ENCODE peak calls at places on chromosomes 2 and 18, in eight cellular contexts. A is BE2C, Y is thyroid gland, M is prostate gland, K is GM23338, F is uterus, L is esophagus squamous epithelium, I is GM12864. D is an unnamed sample.

GRCh38 chr2:31286230-31286629 is 52.3 kb downstream of the EHD3 start:
- DNase-seq in A (no peak), Y (no peak), M (peak; percentile 39), K (no peak), F (no peak), L (no peak), I (no peak), D (no peak)

GRCh38 chr2:70498054-70498453 is 55.6 kb downstream of the TGFA start:
- DNase-seq in A (no peak), Y (no peak), M (no peak), K (peak; percentile 72), F (no peak), L (no peak), I (no peak), D (no peak)

GRCh38 chr18:66795011-66795410 is 191.1 kb upstream of the CDH19 start:
- DNase-seq in A (no peak), Y (no peak), M (no peak), K (no peak), F (no peak), L (no peak), I (no peak), D (no peak)

GRCh38 chr2:140247451-140248205 is 1467.4 kb upstream of the NXPH2 start:
- DNase-seq in A (no peak), Y (no peak), M (no peak), K (no peak), F (no peak), L (no peak), I (no peak), D (no peak)

GRCh38 chr2:55809875-55810620 is 113.5 kb downstream of the EFEMP1 start:
- DNase-seq in A (no peak), Y (no peak), M (peak; percentile 26), K (peak; percentile 20), F (peak; percentile 74), L (no peak), I (no peak), D (no peak)

GRCh38 chr2:149017116-149017985 is 21.1 kb upstream of the LYPD6B start:
- DNase-seq in A (peak; percentile 65), Y (peak; percentile 78), M (peak; percentile 81), K (peak; percentile 94), F (peak; percentile 64), L (no peak), I (peak; percentile 71), D (no peak)

GRCh38 chr2:72527424-72527823 is 298.4 kb downstream of the EXOC6B start:
- DNase-seq in A (no peak), Y (no peak), M (no peak), K (no peak), F (no peak), L (no peak), I (no peak), D (no peak)

GRCh38 chr18:7696846-7697245 is 129.7 kb downstream of the PTPRM start:
- DNase-seq in A (no peak), Y (no peak), M (no peak), K (no peak), F (no peak), L (no peak), I (no peak), D (no peak)

GRCh38 chr2:202030676-202031075 is 3.0 kb upstream of the FZD7 start:
- DNase-seq in A (no peak), Y (no peak), M (no peak), K (no peak), F (no peak), L (no peak), I (no peak), D (no peak)

GRCh38 chr2:232668805-232669444 is 28.2 kb upstream of the GIGYF2 start:
- DNase-seq in A (no peak), Y (peak; percentile 22), M (peak; percentile 39), K (peak; percentile 65), F (peak; percentile 46), L (no peak), I (no peak), D (no peak)

GRCh38 chr18:10213526-10213925 is 240.9 kb upstream of the APCDD1 start:
- DNase-seq in A (no peak), Y (no peak), M (no peak), K (no peak), F (no peak), L (no peak), I (peak; percentile 42), D (no peak)

GRCh38 chr18:37282386-37283037 is 283.1 kb downstream of the CELF4 start:
- DNase-seq in A (no peak), Y (no peak), M (no peak), K (peak; percentile 65), F (no peak), L (no peak), I (no peak), D (no peak)

GRCh38 chr2:230520875-230521155 is 104.8 kb downstream of the SP100 start:
- DNase-seq in A (no peak), Y (no peak), M (no peak), K (no peak), F (no peak), L (no peak), I (no peak), D (no peak)

GRCh38 chr18:25490316-25490715 is 138.3 kb upstream of the ZNF521 start:
- DNase-seq in A (no peak), Y (no peak), M (no peak), K (no peak), F (no peak), L (no peak), I (no peak), D (no peak)

GRCh38 chr2:12824771-12825363 is 108.1 kb downstream of the TRIB2 start:
- DNase-seq in A (no peak), Y (peak; percentile 29), M (no peak), K (no peak), F (peak; percentile 71), L (no peak), I (no peak), D (no peak)

GRCh38 chr2:105756435-105756834 is 11.7 kb downstream of the NCK2 start:
- DNase-seq in A (no peak), Y (no peak), M (no peak), K (no peak), F (no peak), L (no peak), I (no peak), D (no peak)

DNA sequence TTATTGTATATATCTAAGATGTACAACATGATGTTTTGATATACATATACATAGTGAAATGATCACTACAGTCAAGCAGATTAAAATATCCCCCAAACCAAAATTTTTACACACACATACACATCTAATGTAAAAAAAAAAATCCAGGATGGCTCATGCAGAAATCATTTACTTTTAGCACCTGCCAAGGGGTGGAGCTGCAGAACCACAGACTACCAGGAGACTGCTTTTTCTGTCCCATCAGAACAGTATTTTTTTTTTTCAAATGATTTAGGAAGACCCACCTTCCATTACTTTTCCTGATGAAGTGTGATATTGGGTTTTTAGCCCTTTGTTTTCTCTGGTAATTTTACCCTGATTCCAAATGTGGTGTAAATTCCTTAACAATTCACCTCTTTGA is 61.9 kb downstream of the AQP4 start:
- DNase-seq in A (no peak), Y (no peak), M (no peak), K (peak; percentile 43), F (no peak), L (no peak), I (no peak), D (no peak)
- TF ChIP-seq CTCF in A (peak; percentile 2), Y (no peak), M (no peak), K (peak; percentile 60), F (no peak), L (no peak), I (no peak), D (no peak)

DNA sequence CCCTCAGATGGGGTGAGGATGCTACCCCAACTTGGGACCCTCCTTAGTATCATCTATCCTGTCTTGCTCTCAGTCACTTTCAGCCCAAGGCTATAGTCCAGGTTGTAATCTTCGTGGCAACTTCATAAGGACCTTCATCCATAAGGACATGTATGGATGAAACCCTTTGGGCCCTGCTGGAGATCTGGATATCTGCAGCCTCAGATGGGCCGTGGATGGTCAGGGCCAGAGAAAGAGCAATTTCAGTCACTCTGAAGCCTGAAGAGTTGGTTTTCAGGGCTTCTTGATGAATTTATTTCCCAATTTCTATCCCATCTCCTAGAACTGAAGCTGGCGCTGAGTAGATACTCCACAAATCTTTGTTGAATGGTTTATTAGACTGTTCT is 28.7 kb downstream of the RHOB start:
- DNase-seq in A (no peak), Y (no peak), M (no peak), K (no peak), F (no peak), L (no peak), I (no peak), D (no peak)
- TF ChIP-seq CTCF in A (no peak), Y (no peak), M (no peak), K (no peak), F (no peak), L (no peak), I (no peak), D (no peak)

GRCh38 chr2:119475225-119475856 is 43.7 kb downstream of the TMEM37 start:
- DNase-seq in A (no peak), Y (no peak), M (no peak), K (peak; percentile 66), F (no peak), L (no peak), I (no peak), D (no peak)
- TF ChIP-seq CTCF in A (no peak), Y (no peak), M (no peak), K (peak; percentile 54), F (no peak), L (no peak), I (no peak), D (no peak)

GRCh38 chr18:59358611-59359575 is at the start of gene LMAN1:
- DNase-seq in A (peak; percentile 95), Y (peak; percentile 98), M (peak; percentile 96), K (peak; percentile 96), F (peak; percentile 96), L (peak; percentile 59), I (peak; percentile 74), D (peak; percentile 98)
- TF ChIP-seq CTCF in A (no peak), Y (no peak), M (no peak), K (no peak), F (no peak), L (no peak), I (no peak), D (no peak)

GRCh38 chr2:220075835-220076234 is 448.4 kb downstream of the SLC4A3 start:
- DNase-seq in A (no peak), Y (no peak), M (no peak), K (no peak), F (no peak), L (no peak), I (no peak), D (no peak)

GRCh38 chr2:220078439-220078838 is 451.0 kb downstream of the SLC4A3 start:
- DNase-seq in A (no peak), Y (peak; percentile 63), M (no peak), K (no peak), F (no peak), L (no peak), I (no peak), D (no peak)

GRCh38 chr2:220079595-220079994 is 452.2 kb downstream of the SLC4A3 start:
- DNase-seq in A (no peak), Y (no peak), M (no peak), K (no peak), F (no peak), L (no peak), I (no peak), D (no peak)

GRCh38 chr2:220077488-220077887 is 450.1 kb downstream of the SLC4A3 start:
- DNase-seq in A (no peak), Y (no peak), M (no peak), K (no peak), F (no peak), L (no peak), I (no peak), D (no peak)

DNA sequence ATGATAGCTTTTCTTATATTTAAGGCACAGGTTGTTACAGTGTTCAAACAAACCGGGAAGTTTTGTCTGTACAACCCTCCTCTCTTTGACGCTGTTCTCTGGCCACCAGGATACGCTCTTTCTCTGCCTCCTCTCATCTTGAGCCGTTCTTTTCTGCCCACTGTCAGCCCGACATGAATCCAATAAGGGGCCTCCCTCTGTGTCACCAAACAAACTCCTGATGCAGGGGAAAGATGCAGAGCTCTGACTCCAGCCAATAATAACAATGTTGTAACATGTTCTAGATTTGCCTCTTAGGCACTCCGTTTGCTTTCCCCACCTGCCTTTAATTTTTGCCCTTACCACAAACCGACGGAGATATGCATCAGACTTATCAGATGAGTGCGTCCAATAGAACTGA is 449.3 kb downstream of the SLC4A3 start:
- DNase-seq in A (no peak), Y (peak; percentile 56), M (peak; percentile 10), K (no peak), F (no peak), L (no peak), I (no peak), D (no peak)
- TF ChIP-seq CTCF in A (peak; percentile 6), Y (peak; percentile 41), M (no peak), K (peak; percentile 45), F (no peak), L (no peak), I (no peak), D (peak; percentile 77)

D was measured in chondrocyte.